ENCODE peak calls at places on chromosomes 2 and 18, in five cellular contexts. A is astrocyte of the hippocampus, H is GM10248, Z is KBM-7, Q is non-pigmented ciliary epithelial cell. G is an unnamed sample.

GRCh38 chr2:18271370-18272147 is 288.9 kb downstream of the RDH14 start:
- DNase-seq in Q (no peak), A (no peak), Z (no peak), H (no peak), G (no peak)

GRCh38 chr2:9655441-9656269 is 24.9 kb upstream of the YWHAQ start:
- DNase-seq in Q (peak), A (peak), Z (no peak), H (peak), G (no peak)

GRCh38 chr2:36568533-36569246 is 29.3 kb downstream of the FEZ2 start:
- DNase-seq in Z (no peak), Q (no peak), H (no peak), A (peak), G (no peak)

GRCh38 chr2:202154613-202155281 is 81.7 kb downstream of the KIAA2012 start:
- DNase-seq in Z (no peak), A (no peak), Q (no peak), H (no peak), G (no peak)

GRCh38 chr2:7111626-7112025 is 194.4 kb downstream of the RNF144A start:
- DNase-seq in A (no peak), Q (no peak), Z (no peak), H (no peak), G (no peak)

GRCh38 chr18:57741273-57741672 is 61.8 kb downstream of the ATP8B1 start:
- DNase-seq in Z (no peak), Q (no peak), A (no peak), H (no peak), G (no peak)

GRCh38 chr2:239504643-239505235 is 103.9 kb upstream of the HDAC4 start:
- DNase-seq in Z (no peak), H (no peak), A (no peak), Q (no peak), G (no peak)

GRCh38 chr18:12013186-12013916 is 32.0 kb downstream of the IMPA2 start:
- DNase-seq in Z (no peak), Q (no peak), A (peak), H (no peak), G (no peak)

GRCh38 chr2:98188351-98189046 is 101.5 kb downstream of the VWA3B start:
- DNase-seq in H (no peak), A (peak), Z (peak), Q (no peak), G (no peak)

GRCh38 chr2:172877826-172878225 is 142.2 kb downstream of the RAPGEF4 start:
- DNase-seq in Z (no peak), A (peak), H (no peak), Q (no peak), G (no peak)

GRCh38 chr2:181197140-181197760 is 216.8 kb downstream of the UBE2E3 start:
- DNase-seq in A (no peak), Z (no peak), H (no peak), Q (no peak), G (no peak)

GRCh38 chr2:72278046-72278445 is 130.4 kb upstream of the CYP26B1 start:
- DNase-seq in Q (peak), A (peak), H (no peak), Z (no peak), G (no peak)

GRCh38 chr2:174259981-174260380 is 11.6 kb upstream of the OLA1 start:
- DNase-seq in A (peak), Z (no peak), Q (no peak), H (no peak), G (no peak)

GRCh38 chr2:136248242-136248641 is 130.3 kb upstream of the CXCR4 start:
- DNase-seq in H (no peak), A (peak), Q (peak), Z (no peak), G (no peak)

GRCh38 chr2:37679072-37679695 is 7.7 kb upstream of the CDC42EP3 start:
- DNase-seq in A (no peak), Z (no peak), H (no peak), Q (no peak), G (no peak)

GRCh38 chr18:50033004-50033403 is 161.9 kb downstream of the MYO5B start:
- DNase-seq in A (no peak), H (no peak), Z (no peak), Q (no peak), G (no peak)

GRCh38 chr2:8636691-8637636 is 44.9 kb upstream of the ID2 start:
- DNase-seq in H (no peak), A (peak), Z (no peak), Q (no peak), G (no peak)

G was measured in iPS-NIHi11.